ENCODE peak calls at places on chromosomes 16 and 17, in five cellular contexts. O, H, C, D and U are unnamed samples.

GRCh38 chr16:17166095-17166494 is 304.7 kb downstream of the XYLT1 start:
- DNase-seq in O (no peak), H (no peak), C (no peak), D (no peak), U (no peak)

GRCh38 chr17:17922198-17922901 is 49.9 kb downstream of the TOM1L2 start:
- DNase-seq in O (no peak), H (no peak), C (no peak), D (no peak), U (no peak)

GRCh38 chr17:311119-311848 is 41.3 kb downstream of the RPH3AL start:
- DNase-seq in O (peak; percentile 28), H (no peak), C (peak; percentile 15), D (no peak), U (no peak)

GRCh38 chr17:30921544-30922196 is at the start of gene ADAP2:
- DNase-seq in O (peak; percentile 73), H (no peak), C (peak; percentile 62), D (peak; percentile 76), U (peak; percentile 57)

GRCh38 chr17:76872221-76872873 is 4.1 kb downstream of the MGAT5B start:
- DNase-seq in O (no peak), H (no peak), C (no peak), D (no peak), U (no peak)

GRCh38 chr17:72193395-72194106 is 72.7 kb downstream of the SOX9 start:
- DNase-seq in O (no peak), H (no peak), C (peak; percentile 72), D (no peak), U (no peak)

GRCh38 chr17:45573915-45574314 is 83.4 kb upstream of the PLEKHM1 start:
- DNase-seq in O (no peak), H (no peak), C (no peak), D (no peak), U (no peak)

GRCh38 chr17:77744268-77744988 is 214.1 kb upstream of the TNRC6C start:
- DNase-seq in O (peak; percentile 68), H (no peak), C (peak; percentile 37), D (no peak), U (peak; percentile 63)

GRCh38 chr17:41439375-41439774 is 1.4 kb downstream of the KRT38 start:
- DNase-seq in O (no peak), H (no peak), C (no peak), D (no peak), U (no peak)

DNA sequence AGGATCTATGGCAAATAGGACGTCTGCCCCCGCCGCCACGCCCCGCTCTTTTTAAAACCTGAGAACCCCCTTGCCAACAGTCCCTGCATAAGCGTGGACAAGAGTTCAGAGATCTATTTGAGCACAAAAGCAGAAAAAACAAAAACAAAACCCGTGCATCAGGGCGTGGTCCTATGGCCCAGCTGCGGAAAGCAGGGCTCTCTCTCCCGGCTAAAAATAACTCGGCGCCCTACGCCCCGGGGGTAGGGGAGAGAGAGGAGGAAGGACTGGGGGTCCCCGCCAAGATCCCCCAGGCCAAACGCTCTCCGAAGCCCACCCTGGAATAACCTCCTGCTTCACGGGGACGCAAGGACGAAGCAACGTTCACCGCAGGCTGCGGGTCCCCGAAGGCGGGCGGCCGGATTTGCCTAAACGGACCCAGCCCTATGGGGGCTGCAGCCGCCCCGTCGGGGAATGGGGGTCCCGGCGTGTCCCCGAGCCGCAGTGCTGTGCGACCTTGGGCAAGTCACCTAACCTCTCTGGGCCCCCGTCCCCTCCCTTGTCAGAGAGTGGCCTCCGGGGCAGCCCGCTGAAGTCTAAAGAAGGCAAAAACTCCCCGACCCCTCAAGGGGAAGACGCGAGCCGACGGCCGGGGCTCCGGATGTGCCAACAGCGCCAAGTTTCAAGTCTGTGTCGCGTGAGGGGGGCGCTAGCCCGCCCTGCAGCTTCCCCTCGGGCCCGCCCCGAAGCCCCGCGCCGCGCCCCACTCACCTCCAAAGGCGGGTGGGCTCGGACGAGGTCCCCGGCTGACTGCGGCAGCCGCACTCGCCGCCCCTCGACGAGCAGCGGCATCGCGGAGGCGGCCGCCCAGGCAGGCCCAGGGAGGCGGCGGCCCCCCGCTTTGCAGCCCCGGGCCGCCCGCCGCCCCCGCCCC is 477 bp downstream of the NTAN1 start:
- DNase-seq in O (peak; percentile 82), H (peak; percentile 77), C (peak; percentile 60), D (peak; percentile 45), U (peak; percentile 69)
- TF ChIP-seq CTCF in O (no peak), H (peak; percentile 32), C (peak; percentile 22), D (peak; percentile 4), U (no peak)

GRCh38 chr17:81403671-81404534 is 8.6 kb downstream of the BAHCC1 start:
- DNase-seq in O (no peak), H (no peak), C (no peak), D (no peak), U (no peak)
- H3K4me3 ChIP-seq in O (peak overlapping the region; percentile 41), H (no peak overlapping the region), C (peak overlapping the region; percentile 32), D (no peak overlapping the region), U (no peak overlapping the region)

GRCh38 chr17:71189493-71189831 is 931.4 kb upstream of the SOX9 start:
- DNase-seq in O (no peak), H (no peak), C (no peak), D (no peak), U (no peak)
- H3K9me3 ChIP-seq in O (no peaks in the 10 kb centered on the region), H (no peaks in the 10 kb centered on the region), C (no peaks in the 10 kb centered on the region), D (no peaks in the 10 kb centered on the region), U (no peaks in the 10 kb centered on the region)

DNA sequence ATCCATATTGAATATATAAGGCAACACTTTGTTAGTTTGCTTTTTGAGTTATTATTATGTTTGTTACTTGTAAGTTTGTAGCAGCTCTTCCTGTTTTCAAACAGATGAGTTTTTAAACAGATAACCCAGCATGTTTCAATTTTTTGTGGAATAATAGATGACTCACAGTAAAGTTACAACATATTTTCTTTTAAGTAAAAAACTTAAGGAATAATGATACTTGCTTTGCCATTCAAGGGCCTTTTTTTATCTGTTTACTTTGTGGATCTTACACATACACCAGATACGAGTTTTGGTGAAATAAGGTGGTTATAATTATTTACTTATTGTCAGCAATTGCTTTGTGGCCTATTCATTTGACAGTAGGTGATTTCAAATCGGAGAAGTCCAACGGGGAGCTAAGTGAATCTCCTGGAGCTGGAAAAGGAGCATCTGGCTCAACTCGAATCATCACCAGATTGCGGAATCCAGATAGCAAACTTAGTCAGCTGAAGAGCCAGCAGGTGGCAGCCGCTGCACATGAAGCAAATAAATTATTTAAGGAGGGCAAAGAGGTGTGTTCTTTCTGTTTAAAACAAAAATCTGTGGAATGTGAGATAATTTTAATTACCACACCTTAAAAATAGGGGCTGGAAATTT is 66.3 kb downstream of the BPTF start:
- DNase-seq in O (no peak), H (no peak), C (no peak), D (peak; percentile 24), U (no peak)
- TF ChIP-seq CTCF in O (no peak), H (no peak), C (no peak), D (peak; percentile 13), U (peak; percentile 21)